ENCODE peak calls at places on chromosome 19, in nine cellular contexts. E, M, U, I, H, P, R, S and O are unnamed samples.

GRCh38 chr19:4575978-4576933 is 16.8 kb upstream of the SEMA6B start:
- DNase-seq in R (no peak), E (peak; percentile 69), I (peak; percentile 67), U (peak; percentile 57), M (peak; percentile 70), P (peak; percentile 71), H (peak; percentile 66), S (peak; percentile 89), O (peak; percentile 75)

GRCh38 chr19:41276231-41276630 is 12.1 kb downstream of the HNRNPUL1 start:
- DNase-seq in S (no peak), E (no peak), I (no peak), M (no peak), H (no peak), U (no peak), R (no peak), P (no peak), O (no peak)

GRCh38 chr19:12156254-12157058 is at the start of gene ZNF625:
- DNase-seq in I (peak; percentile 92), U (peak; percentile 88), H (peak; percentile 88), R (peak; percentile 82), P (peak; percentile 92), S (peak; percentile 94), M (peak; percentile 84), E (peak; percentile 97), O (peak; percentile 11)

GRCh38 chr19:32181356-32181920 is 164.0 kb upstream of the ZNF507 start:
- DNase-seq in I (no peak), U (no peak), R (no peak), H (no peak), S (no peak), P (no peak), E (peak; percentile 43), M (no peak), O (no peak)

GRCh38 chr19:38650911-38651584 is 3.6 kb downstream of the ACTN4 start:
- DNase-seq in H (no peak), I (no peak), M (no peak), R (peak; percentile 80), S (no peak), P (no peak), U (peak; percentile 43), E (no peak), O (no peak)

GRCh38 chr19:40006273-40006691 is 9.4 kb downstream of the ZNF546 start:
- DNase-seq in H (no peak), E (no peak), I (peak; percentile 8), M (no peak), P (no peak), R (peak; percentile 76), U (no peak), S (no peak), O (no peak)

GRCh38 chr19:40744554-40745401 is 5.5 kb downstream of the ACTMAP start:
- DNase-seq in R (no peak), S (no peak), I (no peak), H (no peak), E (peak; percentile 34), P (no peak), U (peak; percentile 77), M (no peak), O (no peak)

GRCh38 chr19:40745402-40745780 is 4.9 kb downstream of the ACTMAP start:
- DNase-seq in P (no peak), U (no peak), S (no peak), R (no peak), H (no peak), E (no peak), I (no peak), M (no peak), O (no peak)

DNA sequence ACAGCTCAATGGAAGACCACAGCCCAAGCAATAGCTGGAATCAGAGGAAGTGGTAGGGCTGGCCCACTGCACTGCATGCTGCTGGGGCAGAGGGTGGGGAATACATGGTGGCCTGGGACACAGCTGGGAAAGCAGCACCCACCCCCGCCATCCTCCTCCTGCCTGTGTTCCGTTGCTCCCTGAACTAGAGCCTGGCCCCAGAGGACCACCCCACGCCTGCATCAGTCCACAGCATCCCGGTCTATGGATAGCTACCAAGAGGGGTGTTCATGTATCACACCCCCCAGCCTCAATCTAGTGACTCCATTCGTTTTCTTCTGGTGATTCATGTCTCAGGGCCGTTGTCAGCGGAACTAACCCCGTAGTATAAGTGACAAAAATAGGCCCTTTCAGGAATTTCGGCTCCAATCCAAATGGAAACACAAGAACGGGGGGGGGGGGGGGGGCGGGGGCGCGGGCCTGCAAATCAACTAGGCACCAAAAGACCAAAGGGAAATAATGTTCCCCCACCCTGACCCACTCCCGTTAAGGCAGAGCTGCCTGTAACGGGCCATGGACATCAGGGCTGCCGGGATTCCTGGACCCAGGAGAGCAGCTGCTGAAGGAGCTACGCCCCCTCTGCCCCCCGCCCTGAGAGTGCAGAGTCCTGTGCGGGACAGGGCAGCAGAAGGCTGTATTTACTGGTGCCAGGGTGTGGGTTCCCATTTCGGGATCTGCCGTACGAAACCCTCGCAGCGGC is 18.9 kb upstream of the EPHX3 start:
- DNase-seq in U (no peak), H (no peak), I (peak; percentile 76), R (no peak), P (no peak), E (no peak), M (peak; percentile 57), S (no peak), O (no peak)
- H3K4me3 ChIP-seq in U (no peak overlapping the region), H (peak overlapping the region; percentile 47), I (peak overlapping the region; percentile 31), R (no peak overlapping the region), P (no peak overlapping the region), E (no peak overlapping the region), M (peak overlapping the region; percentile 36), S (no peak overlapping the region), O (no peak overlapping the region)

GRCh38 chr19:50155520-50156109 is 7.5 kb downstream of the IZUMO2 start:
- DNase-seq in I (no peak), U (no peak), M (no peak), E (peak; percentile 9), S (no peak), P (no peak), R (no peak), H (no peak), O (no peak)
- H3K9me3 ChIP-seq in I (peaks cover 16% of the 10 kb centered on the region), U (peaks cover 11% of the 10 kb centered on the region), M (peaks cover 4% of the 10 kb centered on the region), E (no peaks in the 10 kb centered on the region), S (peaks cover 11% of the 10 kb centered on the region), P (no peaks in the 10 kb centered on the region), R (peaks cover 2% of the 10 kb centered on the region), H (no peaks in the 10 kb centered on the region), O (no peaks in the 10 kb centered on the region)

DNA sequence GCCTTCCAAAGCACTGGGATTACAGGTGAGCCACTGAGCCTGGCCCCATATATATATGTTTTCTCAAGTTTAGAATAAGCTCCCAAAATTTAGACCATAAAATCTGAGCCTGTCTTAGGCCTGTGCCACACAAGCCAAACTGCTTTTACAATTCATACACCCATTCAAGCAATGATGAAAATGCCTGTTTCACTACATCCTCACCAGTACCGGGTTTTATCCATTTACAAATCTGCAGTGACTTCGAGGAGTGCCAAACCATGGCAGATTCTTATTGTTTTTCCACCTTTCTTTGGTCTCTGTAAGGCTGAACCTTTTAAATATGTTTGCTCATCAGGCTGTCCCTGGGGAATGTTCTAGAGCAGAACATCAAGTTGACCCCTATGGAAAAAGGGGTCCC is 9.6 kb upstream of the NFIC start:
- DNase-seq in M (no peak), U (no peak), E (no peak), I (no peak), R (no peak), S (no peak), H (no peak), P (no peak), O (no peak)
- H3K27me3 ChIP-seq in M (no peaks in the 10 kb centered on the region), U (no peaks in the 10 kb centered on the region), E (peaks cover 98% of the 10 kb centered on the region), I (no peaks in the 10 kb centered on the region), R (no peaks in the 10 kb centered on the region), S (no peaks in the 10 kb centered on the region), H (no peaks in the 10 kb centered on the region), P (no peaks in the 10 kb centered on the region), O (no peaks in the 10 kb centered on the region)

GRCh38 chr19:35204799-35205732 is 23.5 kb downstream of the FAM187B start:
- DNase-seq in I (peak; percentile 33), E (no peak), S (no peak), M (no peak), P (peak; percentile 39), U (no peak), R (no peak), H (no peak), O (no peak)
- H3K4me3 ChIP-seq in I (no peak overlapping the region), E (no peak overlapping the region), S (no peak overlapping the region), M (no peak overlapping the region), P (no peak overlapping the region), U (no peak overlapping the region), R (no peak overlapping the region), H (no peak overlapping the region), O (no peak overlapping the region)